ENCODE peak calls at places on chromosomes 13 and 19, in five cellular contexts. P, Q, N, A and W are unnamed samples.

GRCh38 chr19:802888-803561 is 5.8 kb downstream of the PTBP1 start:
- DNase-seq in P (peak; percentile 27), Q (peak; percentile 40), N (no peak), A (no peak), W (no peak)

GRCh38 chr13:77919351-77920294 is 992 bp upstream of the EDNRB start:
- DNase-seq in P (peak; percentile 73), Q (peak; percentile 35), N (peak; percentile 18), A (no peak), W (peak; percentile 55)

GRCh38 chr19:44684892-44685847 is 13.8 kb upstream of the CEACAM16 start:
- DNase-seq in P (peak; percentile 51), Q (peak; percentile 96), N (peak; percentile 17), A (peak; percentile 82), W (peak; percentile 93)

GRCh38 chr19:34712606-34713261 is 21.3 kb upstream of the ZNF181 start:
- DNase-seq in P (peak; percentile 61), Q (peak; percentile 59), N (peak; percentile 61), A (peak; percentile 77), W (peak; percentile 82)

GRCh38 chr19:31518216-31518615 is 169.0 kb upstream of the TSHZ3 start:
- DNase-seq in P (no peak), Q (no peak), N (no peak), A (no peak), W (no peak)

GRCh38 chr19:31586282-31586681 is 237.0 kb upstream of the TSHZ3 start:
- DNase-seq in P (no peak), Q (peak; percentile 66), N (no peak), A (no peak), W (peak; percentile 3)

GRCh38 chr13:40485611-40486517 is 180.6 kb downstream of the FOXO1 start:
- DNase-seq in P (no peak), Q (no peak), N (no peak), A (no peak), W (no peak)

GRCh38 chr19:4452230-4452990 is 5.2 kb downstream of the UBXN6 start:
- DNase-seq in P (no peak), Q (no peak), N (no peak), A (no peak), W (no peak)

GRCh38 chr13:35164324-35164932 is 222.4 kb downstream of the NBEA start:
- DNase-seq in P (no peak), Q (peak; percentile 37), N (peak; percentile 20), A (peak; percentile 63), W (peak; percentile 61)

GRCh38 chr13:101795025-101795424 is 342.6 kb downstream of the ITGBL1 start:
- DNase-seq in P (no peak), Q (no peak), N (no peak), A (no peak), W (no peak)

GRCh38 chr19:7942981-7943443 is 454 bp downstream of the TIMM44 start:
- DNase-seq in P (no peak), Q (no peak), N (no peak), A (peak; percentile 23), W (peak; percentile 50)

GRCh38 chr19:19613456-19613855 is 5.0 kb downstream of the PBX4 start:
- DNase-seq in P (no peak), Q (peak; percentile 29), N (no peak), A (peak; percentile 91), W (peak; percentile 71)

GRCh38 chr13:40673061-40673397 is 6.6 kb upstream of the FOXO1 start:
- DNase-seq in P (no peak), Q (no peak), N (no peak), A (peak; percentile 30), W (no peak)

GRCh38 chr13:65913173-65913572 is 1317.0 kb downstream of the PCDH9 start:
- DNase-seq in P (no peak), Q (peak; percentile 92), N (no peak), A (peak; percentile 83), W (peak; percentile 64)

GRCh38 chr13:30792257-30793000 is 57.1 kb downstream of the ALOX5AP start:
- DNase-seq in P (peak; percentile 50), Q (peak; percentile 97), N (peak; percentile 43), A (peak; percentile 91), W (peak; percentile 98)

GRCh38 chr13:69291292-69291906 is 816.2 kb upstream of the ATXN8OS start:
- DNase-seq in P (no peak), Q (no peak), N (no peak), A (no peak), W (no peak)

GRCh38 chr13:34933786-34934185 is 8.3 kb upstream of the NBEA start:
- DNase-seq in P (no peak), Q (no peak), N (no peak), A (no peak), W (no peak)

GRCh38 chr13:112891477-112892401 is 77.3 kb upstream of the MCF2L start:
- DNase-seq in P (peak; percentile 63), Q (no peak), N (peak; percentile 76), A (no peak), W (no peak)
- H3K4me2 ChIP-seq in P (peak overlapping the region; percentile 19), Q (no peak overlapping the region), N (peak overlapping the region; percentile 41), A (no peak overlapping the region), W (no peak overlapping the region)

DNA sequence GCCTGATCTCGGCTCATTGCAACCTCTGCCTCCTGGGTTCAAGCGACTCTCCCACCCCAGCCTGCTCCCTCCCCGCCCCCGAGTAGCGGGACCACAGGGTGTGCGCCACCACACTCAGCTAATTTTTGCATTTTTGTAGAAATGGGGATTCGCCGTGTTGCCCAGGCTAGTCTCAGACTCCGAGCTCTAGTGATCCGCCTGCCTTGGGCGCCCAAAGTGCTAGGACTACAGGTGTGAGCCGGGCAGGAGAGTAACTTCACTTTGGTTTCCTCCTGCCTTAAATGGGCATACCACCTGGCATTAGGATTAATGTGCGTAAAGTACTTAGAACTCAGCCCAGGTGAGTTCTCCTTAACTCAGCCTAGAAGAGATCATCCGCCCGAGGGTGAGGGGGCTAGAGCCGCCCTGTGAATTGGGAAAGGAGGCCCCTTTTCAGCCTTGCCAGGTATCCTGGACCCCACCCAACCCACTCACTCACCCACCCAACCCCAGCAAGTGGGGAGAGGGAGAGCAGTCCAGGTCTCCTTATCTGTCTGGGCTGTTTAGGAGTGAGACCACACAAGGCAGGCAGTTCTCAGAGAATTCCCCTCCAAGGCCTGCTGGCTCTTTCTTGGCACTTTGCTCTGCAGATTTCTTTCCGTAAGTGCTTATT is 1.3 kb upstream of the ZFP36 start:
- DNase-seq in P (no peak), Q (no peak), N (no peak), A (no peak), W (peak; percentile 30)
- H3K27ac ChIP-seq in P (no peak overlapping the region), Q (peak overlapping the region; percentile 95), N (no peak overlapping the region), A (no peak overlapping the region), W (peak overlapping the region; percentile 96)

GRCh38 chr13:95579303-95579702 is 26.8 kb downstream of the CLDN10 start:
- DNase-seq in P (no peak), Q (no peak), N (no peak), A (no peak), W (no peak)
- H3K27me3 ChIP-seq in P (no peaks in the 10 kb centered on the region), Q (no peaks in the 10 kb centered on the region), N (no peaks in the 10 kb centered on the region), A (no peaks in the 10 kb centered on the region), W (no peaks in the 10 kb centered on the region)

GRCh38 chr13:109784590-109785140 is 1.7 kb downstream of the IRS2 start:
- DNase-seq in P (peak; percentile 81), Q (peak; percentile 72), N (peak; percentile 85), A (peak; percentile 71), W (peak; percentile 86)

GRCh38 chr13:109785141-109785891 is 1.1 kb downstream of the IRS2 start:
- DNase-seq in P (peak; percentile 42), Q (peak; percentile 72), N (no peak), A (peak; percentile 33), W (peak; percentile 84)

GRCh38 chr13:109785892-109786450 is 412 bp downstream of the IRS2 start:
- DNase-seq in P (no peak), Q (no peak), N (no peak), A (no peak), W (peak; percentile 66)

GRCh38 chr13:109787135-109787954 is 962 bp upstream of the IRS2 start:
- DNase-seq in P (peak; percentile 62), Q (peak; percentile 48), N (peak; percentile 69), A (peak; percentile 22), W (peak; percentile 72)

DNA sequence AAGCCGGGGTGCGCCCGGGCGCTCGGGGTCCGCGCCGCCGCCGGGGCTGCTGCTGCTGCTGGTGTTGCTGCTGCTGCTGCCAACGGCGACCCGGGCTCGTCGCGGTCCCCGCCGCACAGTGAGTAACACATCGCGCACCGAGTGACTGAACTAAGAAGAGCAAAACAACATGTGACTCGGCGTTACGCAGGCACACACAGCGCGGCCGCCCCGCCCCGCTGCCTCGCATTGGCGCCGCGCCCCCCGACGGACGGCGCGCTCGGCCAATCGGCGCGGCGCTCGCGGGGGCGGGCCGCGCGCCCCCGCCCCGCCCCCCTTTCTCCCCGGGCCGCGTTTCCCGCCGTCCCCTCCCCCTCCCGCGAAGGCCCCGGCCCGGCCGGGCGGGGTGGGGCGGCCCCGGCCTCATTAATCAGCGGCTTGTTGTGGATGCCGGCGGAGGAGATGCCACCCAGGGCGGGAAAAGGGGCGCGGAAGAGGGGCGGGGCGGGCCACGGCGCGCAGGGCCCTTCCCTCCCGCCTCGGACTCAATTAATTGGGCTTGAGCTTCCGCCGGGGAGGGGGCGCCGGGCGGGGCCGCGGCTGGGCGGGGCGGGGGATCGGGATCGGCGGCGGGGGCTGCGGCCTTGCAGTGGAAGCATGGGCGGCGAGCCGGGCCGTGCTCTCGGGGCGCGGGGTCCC is at the start of gene IRS2:
- DNase-seq in P (peak; percentile 95), Q (peak; percentile 91), N (peak; percentile 94), A (peak; percentile 84), W (peak; percentile 98)
- H3K4me2 ChIP-seq in P (peak within 1 kb of the TSS; percentile 92), Q (peak within 1 kb of the TSS; percentile 80), N (peak within 1 kb of the TSS; percentile 99), A (peak within 1 kb of the TSS; percentile 87), W (peak within 1 kb of the TSS; percentile 82)

DNA sequence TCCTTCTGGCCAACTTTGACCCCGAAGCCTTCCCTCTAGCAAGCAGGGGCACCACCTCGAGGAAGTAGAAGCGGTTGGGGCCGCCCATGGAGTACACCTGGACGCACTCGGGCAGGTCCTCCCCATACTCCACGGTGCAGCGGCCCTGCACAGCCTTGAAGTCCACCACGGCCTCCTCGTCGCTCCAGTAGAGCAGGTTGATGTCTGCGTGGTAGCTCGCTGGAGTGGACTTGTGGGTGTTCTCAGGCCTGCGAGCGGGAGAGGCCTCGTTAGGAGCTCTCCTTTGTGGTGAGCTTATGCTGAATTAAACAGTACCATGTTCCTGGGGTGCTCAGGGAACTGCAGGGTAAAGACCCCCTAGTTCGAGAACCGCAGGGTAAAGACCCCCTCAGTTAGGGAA is 22.3 kb upstream of the EIF3G start:
- DNase-seq in P (no peak), Q (no peak), N (no peak), A (no peak), W (no peak)
- H3K27ac ChIP-seq in P (no peak overlapping the region), Q (no peak overlapping the region), N (no peak overlapping the region), A (no peak overlapping the region), W (no peak overlapping the region)

DNA sequence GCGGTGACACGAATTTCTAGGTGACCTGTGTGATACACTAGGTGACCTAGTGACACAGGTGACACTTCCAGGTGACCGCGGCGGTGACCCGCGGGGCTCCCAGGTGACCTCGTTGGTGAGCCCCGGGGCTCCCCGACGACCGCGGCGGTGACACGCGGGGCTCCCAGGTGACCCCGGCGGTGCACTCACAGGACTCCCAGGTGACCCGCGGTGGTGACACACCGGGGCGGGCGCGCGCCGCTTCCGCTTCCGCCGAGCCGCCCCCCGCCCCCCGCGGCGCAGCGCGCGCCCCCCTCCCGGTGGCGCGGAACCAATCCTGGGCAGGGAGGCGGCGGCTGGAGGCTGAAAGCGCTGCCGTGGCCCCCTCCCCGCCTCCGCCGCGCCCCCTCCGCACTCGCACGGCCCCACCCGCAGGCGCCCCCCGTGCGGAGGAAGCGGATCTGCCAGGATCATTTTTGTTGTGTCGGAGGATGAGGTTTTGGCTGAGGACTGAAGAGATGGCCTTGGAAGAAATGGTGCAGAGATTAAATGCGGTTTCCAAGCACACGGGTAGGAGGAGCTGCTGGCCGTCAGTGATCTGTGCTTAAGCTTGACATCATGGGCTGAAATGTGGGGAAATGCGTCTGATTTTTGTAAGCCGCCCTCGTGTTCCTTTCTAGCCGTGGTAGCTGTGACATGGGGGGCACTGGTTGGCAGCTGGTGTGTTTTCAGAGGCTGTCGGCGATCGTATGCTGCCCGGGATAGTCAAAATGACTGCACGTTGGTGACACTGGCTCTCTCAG is at the start of gene MCF2L:
- DNase-seq in P (peak; percentile 57), Q (peak; percentile 25), N (peak; percentile 38), A (peak; percentile 45), W (peak; percentile 52)
- H3K27me3 ChIP-seq in P (no peaks in the 10 kb centered on the region), Q (peaks cover 33% of the 10 kb centered on the region), N (no peaks in the 10 kb centered on the region), A (peaks cover 15% of the 10 kb centered on the region), W (peaks cover 68% of the 10 kb centered on the region)